ENCODE peak calls at places on chromosomes 16 and 17, in nine cellular contexts. H is hepatocyte; D is IMR-90; T is CD4-positive, CD25-positive, alpha-beta regulatory T cell; G is stomach; R is right atrium auricular region; J is upper lobe of right lung; W is mammary epithelial cell; Q is right cardiac atrium. Z is an unnamed sample.

GRCh38 chr17:19370493-19370960 is 7.8 kb upstream of the MAPK7 start:
- DNase-seq in G (no peak), J (no peak), T (no peak), Q (peak; percentile 70), D (no peak), H (no peak), R (no peak), W (no peak), Z (peak; percentile 67)

GRCh38 chr17:4072487-4073157 is 70.2 kb downstream of the ZZEF1 start:
- DNase-seq in Q (no peak), W (no peak), G (no peak), H (no peak), D (peak; percentile 89), R (no peak), J (no peak), T (no peak), Z (no peak)

GRCh38 chr17:31838641-31839225 is 20.3 kb downstream of the COPRS start:
- DNase-seq in Q (no peak), T (no peak), G (no peak), H (no peak), R (no peak), W (no peak), J (no peak), D (peak; percentile 66), Z (no peak)

GRCh38 chr16:11175106-11175795 is 80.8 kb downstream of the SOCS1 start:
- DNase-seq in H (no peak), Q (no peak), T (no peak), W (no peak), G (no peak), D (no peak), J (no peak), R (no peak), Z (no peak)

GRCh38 chr17:48231995-48232729 is 124.6 kb downstream of the SNX11 start:
- DNase-seq in H (no peak), G (no peak), D (no peak), J (no peak), W (no peak), R (no peak), Q (no peak), T (no peak), Z (no peak)

GRCh38 chr16:82231021-82231787 is 61.2 kb upstream of the MPHOSPH6 start:
- DNase-seq in D (no peak), G (no peak), W (no peak), R (no peak), Q (no peak), T (no peak), J (no peak), H (no peak), Z (no peak)

GRCh38 chr17:72948115-72948514 is 144.4 kb downstream of the SLC39A11 start:
- DNase-seq in W (no peak), T (no peak), D (no peak), H (no peak), J (no peak), G (no peak), R (no peak), Q (no peak), Z (no peak)

GRCh38 chr17:55612691-55613141 is 101.5 kb upstream of the SMIM36 start:
- DNase-seq in D (peak; percentile 17), G (no peak), R (no peak), Q (peak; percentile 20), H (no peak), J (no peak), T (no peak), W (no peak), Z (no peak)

GRCh38 chr16:28603381-28604185 is 6.3 kb downstream of the SULT1A1 start:
- DNase-seq in Q (no peak), H (no peak), G (no peak), R (no peak), T (no peak), D (no peak), W (no peak), J (no peak), Z (peak; percentile 45)

GRCh38 chr17:7618608-7619007 is 3.9 kb upstream of the FXR2 start:
- DNase-seq in G (no peak), T (no peak), J (no peak), W (no peak), H (no peak), D (no peak), R (no peak), Q (no peak), Z (no peak)

GRCh38 chr17:21177854-21178600 is 35.9 kb downstream of the TMEM11 start:
- DNase-seq in J (peak; percentile 18), Q (no peak), G (peak; percentile 15), H (no peak), W (no peak), T (no peak), D (no peak), R (no peak), Z (peak; percentile 57)

GRCh38 chr17:7712111-7712771 is 5.3 kb upstream of the DNAH2 start:
- DNase-seq in J (no peak), T (no peak), R (no peak), H (peak; percentile 20), G (no peak), W (no peak), Q (no peak), D (no peak), Z (no peak)

GRCh38 chr17:45225964-45226530 is 4.4 kb downstream of the FMNL1 start:
- DNase-seq in T (peak; percentile 94), W (no peak), D (no peak), J (peak; percentile 89), G (peak; percentile 80), H (no peak), R (peak; percentile 77), Q (peak; percentile 77), Z (peak; percentile 92)

GRCh38 chr17:45226620-45227019 is 4.9 kb downstream of the FMNL1 start:
- DNase-seq in H (no peak), Q (no peak), T (no peak), R (no peak), G (no peak), J (no peak), D (no peak), W (no peak), Z (no peak)

GRCh38 chr17:45228121-45228941 is 6.6 kb downstream of the FMNL1 start:
- DNase-seq in W (no peak), G (no peak), H (peak; percentile 6), D (no peak), Q (no peak), J (no peak), T (no peak), R (no peak), Z (no peak)

GRCh38 chr17:45227631-45228120 is 6.0 kb downstream of the FMNL1 start:
- DNase-seq in R (no peak), G (no peak), J (no peak), T (no peak), H (peak; percentile 4), W (no peak), D (no peak), Q (no peak), Z (no peak)

GRCh38 chr17:45227101-45227591 is 5.5 kb downstream of the FMNL1 start:
- DNase-seq in W (no peak), J (no peak), R (no peak), G (no peak), T (no peak), Q (no peak), H (peak; percentile 4), D (no peak), Z (no peak)
- H3K4me3 ChIP-seq in W (no peak overlapping the region), J (peak overlapping the region; percentile 64), R (no peak overlapping the region), G (peak overlapping the region; percentile 79), T (peak overlapping the region; percentile 87), Q (no peak overlapping the region), H (no peak overlapping the region), D (no peak overlapping the region), Z (no peak overlapping the region)

GRCh38 chr17:35235289-35235688 is 7.6 kb upstream of the SLFN5 start:
- DNase-seq in R (no peak), Q (no peak), T (no peak), J (no peak), D (no peak), H (no peak), G (no peak), W (no peak), Z (no peak)
- H3K4me1 ChIP-seq in R (no peaks in the 10 kb centered on the region), Q (no peaks in the 10 kb centered on the region), T (peaks cover 62% of the 10 kb centered on the region), J (no peaks in the 10 kb centered on the region), D (peaks cover 5% of the 10 kb centered on the region), H (no peaks in the 10 kb centered on the region), G (no peaks in the 10 kb centered on the region), W (peaks cover 29% of the 10 kb centered on the region), Z (no peaks in the 10 kb centered on the region)

GRCh38 chr17:27379863-27380533 is 76.2 kb upstream of the KSR1 start:
- DNase-seq in R (no peak), D (peak; percentile 43), T (no peak), H (peak; percentile 59), G (peak; percentile 72), W (peak; percentile 27), J (peak; percentile 85), Q (peak; percentile 82), Z (peak; percentile 91)

GRCh38 chr17:27382025-27382424 is 74.2 kb upstream of the KSR1 start:
- DNase-seq in T (no peak), D (no peak), R (no peak), Q (no peak), J (no peak), H (no peak), W (no peak), G (no peak), Z (no peak)

GRCh38 chr17:27378482-27379200 is 77.6 kb upstream of the KSR1 start:
- DNase-seq in W (no peak), D (no peak), T (no peak), J (no peak), R (no peak), Q (no peak), G (no peak), H (no peak), Z (peak; percentile 6)

GRCh38 chr17:27381007-27381501 is 75.2 kb upstream of the KSR1 start:
- DNase-seq in T (peak; percentile 67), D (peak; percentile 20), H (peak; percentile 75), R (no peak), G (peak; percentile 63), W (peak; percentile 23), J (peak; percentile 85), Q (peak; percentile 81), Z (peak; percentile 83)

DNA sequence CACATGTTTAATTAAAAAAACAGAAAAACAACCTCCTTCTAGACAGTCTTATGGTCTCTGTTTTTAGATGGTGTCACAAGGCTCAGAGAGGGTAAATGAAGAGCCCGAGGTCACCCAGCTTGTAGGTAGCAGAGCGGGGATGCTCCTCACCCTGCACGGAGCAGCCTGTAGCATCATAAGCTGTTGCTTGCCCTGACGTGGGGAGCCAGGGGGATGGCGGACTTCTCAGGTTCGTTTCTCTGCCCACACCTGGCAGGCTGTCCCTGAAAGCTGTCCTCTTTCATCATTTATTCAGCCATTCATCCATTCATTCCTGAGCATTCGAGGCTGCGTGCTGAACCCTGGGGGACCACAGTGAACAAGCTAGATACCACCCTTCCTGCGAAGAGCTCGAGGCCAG is 75.7 kb upstream of the KSR1 start:
- DNase-seq in W (no peak), R (no peak), Q (no peak), J (no peak), T (no peak), G (no peak), H (no peak), D (no peak), Z (peak; percentile 65)
- H3K4me3 ChIP-seq in W (peak overlapping the region; percentile 15), R (no peak overlapping the region), Q (peak overlapping the region; percentile 3), J (peak overlapping the region; percentile 32), T (no peak overlapping the region), G (peak overlapping the region; percentile 26), H (no peak overlapping the region), D (no peak overlapping the region), Z (no peak overlapping the region)

DNA sequence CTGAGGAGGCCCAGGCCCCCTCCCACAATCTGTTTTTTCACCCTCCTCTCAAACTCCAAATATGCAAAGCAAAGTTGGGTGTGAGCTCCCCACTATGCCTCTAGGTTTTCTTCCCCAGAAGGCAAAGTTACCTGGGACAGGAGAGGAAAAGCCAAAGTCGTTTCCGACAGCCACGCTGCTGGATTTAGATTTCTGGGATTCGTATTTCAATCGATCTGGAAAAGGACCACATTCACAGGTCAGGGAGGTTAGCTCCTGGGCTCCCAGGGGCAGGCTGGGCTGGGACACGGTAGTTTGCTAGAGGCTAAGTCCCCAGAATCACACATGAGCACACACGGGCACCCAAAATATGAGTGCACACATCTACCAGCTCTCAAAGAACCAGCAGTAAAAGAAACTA is 21.3 kb upstream of the MRPS23 start:
- DNase-seq in G (no peak), J (no peak), H (no peak), Q (no peak), D (no peak), T (no peak), W (no peak), R (no peak), Z (no peak)
- H3K4me1 ChIP-seq in G (peaks cover 52% of the 10 kb centered on the region), J (peaks cover 47% of the 10 kb centered on the region), H (peaks cover 44% of the 10 kb centered on the region), Q (peaks cover 20% of the 10 kb centered on the region), D (peaks cover 52% of the 10 kb centered on the region), T (no peaks in the 10 kb centered on the region), W (peaks cover 67% of the 10 kb centered on the region), R (peaks cover 57% of the 10 kb centered on the region), Z (no peaks in the 10 kb centered on the region)

Z was measured in aorta.